ENCODE peak calls at places on chromosomes 1 and 21, in four cellular contexts. U, M, H and W are unnamed samples. For H3K36me3, the result is how much of the 10 kb centered on the place peaks cover.

GRCh38 chr1:229127301-229127700 is 143.6 kb upstream of the RAB4A start:
- DNase-seq in U (no peak), M (no peak), H (no peak), W (no peak)

GRCh38 chr21:43191521-43191920 is 22.7 kb downstream of the CRYAA start:
- DNase-seq in U (peak), M (no peak), H (no peak), W (peak)

GRCh38 chr1:170669586-170670332 is 5.8 kb downstream of the PRRX1 start:
- DNase-seq in U (no peak), M (no peak), H (no peak), W (no peak)

GRCh38 chr21:42367379-42368165 is 1.2 kb upstream of the TFF1 start:
- DNase-seq in U (no peak), M (no peak), H (no peak), W (no peak)

GRCh38 chr1:917076-917459 is 6.7 kb upstream of the SAMD11 start:
- DNase-seq in U (no peak), M (no peak), H (no peak), W (no peak)

GRCh38 chr1:43774359-43774758 is 67.0 kb downstream of the ST3GAL3 start:
- DNase-seq in U (peak), M (no peak), H (no peak), W (no peak)

GRCh38 chr21:43269981-43270670 is 101.3 kb downstream of the CRYAA start:
- DNase-seq in U (no peak), M (peak), H (no peak), W (no peak)

GRCh38 chr1:27348861-27349783 is 7.3 kb downstream of the SYTL1 start:
- DNase-seq in U (no peak), M (no peak), H (no peak), W (no peak)

GRCh38 chr1:94067196-94067595 is 53.8 kb downstream of the ABCA4 start:
- DNase-seq in U (no peak), M (no peak), H (no peak), W (no peak)

DNA sequence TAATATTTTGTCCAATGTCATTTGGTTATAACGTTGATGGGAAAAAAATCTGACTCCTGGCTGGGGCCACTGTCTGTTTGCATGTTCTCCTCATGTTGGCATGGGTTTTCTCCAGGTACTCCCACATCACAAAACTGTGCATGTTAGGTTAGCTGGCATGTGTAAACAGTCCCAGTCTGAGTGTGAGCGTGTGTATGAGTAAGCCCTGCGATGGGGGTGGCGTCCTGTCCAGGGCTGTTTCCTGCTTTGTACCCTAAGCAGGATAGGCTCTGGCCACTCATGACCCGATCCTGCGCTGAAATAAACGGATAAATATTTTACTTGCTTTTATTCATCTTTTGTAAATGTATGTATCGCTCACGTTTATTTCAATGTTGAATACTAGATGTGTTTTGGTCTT is 13.5 kb downstream of the EFCAB14 start:
- DNase-seq in U (no peak), M (no peak), H (no peak), W (no peak)
- H3K36me3 ChIP-seq in U (under half), M (half or more), H (half or more), W (half or more)

GRCh38 chr1:25743164-25744139 is 56.5 kb upstream of the SELENON start:
- DNase-seq in U (peak), M (peak), H (peak), W (peak)
- H3K27ac ChIP-seq in U (peak), M (peak), H (peak), W (peak)

GRCh38 chr1:214377485-214377884 is 96.5 kb downstream of the SMYD2 start:
- DNase-seq in U (no peak), M (no peak), H (no peak), W (no peak)
- H3K36me3 ChIP-seq in U (under half), M (half or more), H (half or more), W (under half)

DNA sequence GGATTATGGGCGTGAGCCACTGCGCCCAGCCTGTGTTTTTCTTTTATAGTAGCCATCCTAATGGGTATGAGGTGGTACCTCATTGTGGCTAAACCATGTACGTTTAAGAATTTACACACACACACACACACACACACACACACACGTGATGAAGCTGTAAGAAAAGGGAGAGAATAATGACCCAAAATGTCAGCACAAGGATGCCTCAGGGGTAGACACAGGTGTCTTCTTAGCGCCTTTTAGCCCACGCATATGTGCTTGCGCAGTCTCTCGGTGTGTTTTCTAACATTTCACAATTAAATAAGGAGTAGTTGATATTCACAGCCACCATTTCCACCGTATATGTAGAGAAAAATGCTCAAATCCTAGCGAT is 782 bp upstream of the PFKL start:
- DNase-seq in U (no peak), M (no peak), H (no peak), W (no peak)
- H3K27ac ChIP-seq in U (peak), M (peak), H (peak), W (peak)

GRCh38 chr1:158089476-158089875 is 91.2 kb upstream of the CD1D start:
- DNase-seq in U (no peak), M (no peak), H (no peak), W (no peak)
- H3K36me3 ChIP-seq in U (under half), M (under half), H (half or more), W (half or more)

GRCh38 chr1:107900083-107900945 is 64.7 kb downstream of the VAV3 start:
- DNase-seq in U (no peak), M (no peak), H (no peak), W (no peak)
- H3K27ac ChIP-seq in U (no peak), M (no peak), H (no peak), W (no peak)

GRCh38 chr1:228083871-228084278 is 1.4 kb downstream of the ARF1 start:
- DNase-seq in U (no peak), M (peak), H (no peak), W (no peak)

GRCh38 chr1:228085287-228085926 is 2.9 kb downstream of the ARF1 start:
- DNase-seq in U (no peak), M (peak), H (no peak), W (no peak)

GRCh38 chr1:228084797-228085196 is 2.3 kb downstream of the ARF1 start:
- DNase-seq in U (no peak), M (peak), H (no peak), W (no peak)

GRCh38 chr1:228082975-228083870 is 715 bp downstream of the ARF1 start:
- DNase-seq in U (peak), M (peak), H (peak), W (peak)

DNA sequence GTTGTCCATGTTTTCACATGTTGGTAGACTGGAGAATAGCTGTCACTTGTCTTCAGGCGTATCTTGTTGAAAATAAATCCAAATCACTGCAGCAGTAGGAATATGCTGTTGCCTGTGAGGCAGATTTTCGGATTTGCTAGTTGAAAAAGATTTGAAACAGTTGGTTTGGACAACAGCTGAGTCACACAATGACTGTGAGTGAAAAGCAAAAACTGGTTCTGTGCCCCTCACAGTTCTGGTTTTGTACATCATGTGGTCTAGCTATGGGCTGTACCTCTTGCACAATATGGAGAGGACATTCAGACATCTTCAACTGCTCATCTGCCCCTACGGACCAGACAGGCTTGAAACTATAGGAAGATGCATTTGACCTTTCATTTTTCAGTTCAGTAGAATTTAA is 1.8 kb downstream of the ARF1 start:
- DNase-seq in U (no peak), M (peak), H (no peak), W (no peak)
- H3K36me3 ChIP-seq in U (under half), M (under half), H (under half), W (under half)

GRCh38 chr1:89850844-89851410 is 30.1 kb downstream of the LRRC8D start:
- DNase-seq in U (no peak), M (no peak), H (no peak), W (no peak)

GRCh38 chr1:89855413-89856123 is 34.7 kb downstream of the LRRC8D start:
- DNase-seq in U (no peak), M (no peak), H (no peak), W (no peak)

GRCh38 chr1:89854140-89854539 is 33.3 kb downstream of the LRRC8D start:
- DNase-seq in U (no peak), M (no peak), H (no peak), W (no peak)
- H3K27ac ChIP-seq in U (no peak), M (no peak), H (no peak), W (no peak)

DNA sequence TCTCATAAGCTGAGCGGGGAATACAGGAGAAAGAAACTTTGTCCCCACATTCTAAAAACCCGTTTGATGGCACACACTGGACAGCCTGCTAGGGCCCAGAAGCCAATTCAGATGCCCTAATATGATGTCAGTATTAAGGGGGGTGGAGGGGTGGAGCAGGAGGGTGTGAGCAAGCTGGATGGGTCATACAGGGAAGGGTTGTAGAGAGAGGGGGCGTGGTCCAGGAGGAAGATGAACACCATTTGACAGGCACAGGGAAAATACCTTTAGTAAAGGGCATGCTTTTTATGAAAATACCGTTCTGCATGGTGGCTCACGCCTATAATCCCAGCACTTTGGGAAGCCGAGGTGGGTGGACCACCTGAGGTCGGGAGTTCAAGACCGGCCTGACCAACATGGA is 6.0 kb downstream of the TARS2 start:
- DNase-seq in U (no peak), M (no peak), H (no peak), W (no peak)
- H3K36me3 ChIP-seq in U (under half), M (half or more), H (half or more), W (half or more)